ENCODE peak calls at places on chromosome 11, in four cellular contexts. J, R, U and Y are unnamed samples.

GRCh38 chr11:76391039-76391438 is 9.9 kb downstream of the GVQW3 start:
- DNase-seq in R (no peak), J (no peak), U (no peak), Y (no peak)

GRCh38 chr11:66904981-66905521 is 48.2 kb downstream of the LRFN4 start:
- DNase-seq in U (no peak), J (no peak), R (no peak), Y (no peak)

GRCh38 chr11:130144129-130144528 is 15.5 kb upstream of the ST14 start:
- DNase-seq in R (no peak), U (no peak), J (no peak), Y (peak; percentile 92)

GRCh38 chr11:92841719-92842118 is 127.7 kb upstream of the MTNR1B start:
- DNase-seq in J (no peak), R (no peak), U (no peak), Y (no peak)

GRCh38 chr11:111631034-111631665 is 28.9 kb downstream of the SIK2 start:
- DNase-seq in J (no peak), R (no peak), U (no peak), Y (peak; percentile 64)

GRCh38 chr11:27971256-27971655 is 136.7 kb downstream of the KIF18A start:
- DNase-seq in R (no peak), U (no peak), J (no peak), Y (no peak)

GRCh38 chr11:44788536-44789227 is 61.9 kb downstream of the TSPAN18 start:
- DNase-seq in R (no peak), U (no peak), J (no peak), Y (no peak)

GRCh38 chr11:27215471-27216267 is 147.3 kb downstream of the CCDC34 start:
- DNase-seq in U (no peak), R (no peak), J (no peak), Y (no peak)

GRCh38 chr11:7251836-7252682 is at the start of gene SYT9:
- DNase-seq in U (peak; percentile 24), J (no peak), R (peak; percentile 89), Y (no peak)

GRCh38 chr11:1943576-1943975 is 3.6 kb upstream of the MRPL23 start:
- DNase-seq in J (no peak), R (peak; percentile 13), U (no peak), Y (no peak)

GRCh38 chr11:34198523-34198922 is 93.1 kb downstream of the NAT10 start:
- DNase-seq in R (no peak), J (no peak), U (no peak), Y (no peak)

GRCh38 chr11:62404918-62405317 is 13.9 kb upstream of the SCGB1A1 start:
- DNase-seq in J (no peak), R (no peak), U (no peak), Y (no peak)

GRCh38 chr11:46895821-46896220 is 22.5 kb downstream of the LRP4 start:
- DNase-seq in U (no peak), J (no peak), R (no peak), Y (no peak)

GRCh38 chr11:77126861-77127673 is 979 bp upstream of the MYO7A start:
- DNase-seq in U (peak; percentile 82), J (no peak), R (peak; percentile 73), Y (no peak)

GRCh38 chr11:84887055-84887629 is 740.0 kb downstream of the DLG2 start:
- DNase-seq in J (no peak), U (no peak), R (no peak), Y (no peak)

GRCh38 chr11:47400813-47401279 is 7.5 kb upstream of the SLC39A13 start:
- DNase-seq in R (no peak), J (peak; percentile 69), U (no peak), Y (no peak)

GRCh38 chr11:1308745-1309497 is 511 bp downstream of the TOLLIP start:
- DNase-seq in R (no peak), U (peak; percentile 91), J (no peak), Y (no peak)

GRCh38 chr11:74248469-74248868 is 63.0 kb downstream of the P4HA3 start:
- DNase-seq in R (no peak), U (no peak), J (no peak), Y (no peak)

GRCh38 chr11:119188887-119189286 is 3.6 kb downstream of the NHERF4 start:
- DNase-seq in U (no peak), J (no peak), R (no peak), Y (no peak)

GRCh38 chr11:119185916-119186634 is 800 bp downstream of the NHERF4 start:
- DNase-seq in U (no peak), J (no peak), R (no peak), Y (no peak)

GRCh38 chr11:119189393-119189792 is 4.1 kb downstream of the NHERF4 start:
- DNase-seq in J (no peak), R (no peak), U (no peak), Y (no peak)

GRCh38 chr11:119188067-119188466 is 2.8 kb downstream of the NHERF4 start:
- DNase-seq in R (no peak), U (no peak), J (no peak), Y (no peak)

GRCh38 chr11:119187123-119187892 is 2.0 kb downstream of the NHERF4 start:
- DNase-seq in J (no peak), U (peak; percentile 63), R (no peak), Y (no peak)
- TF ChIP-seq TCF7 in J (no peak), U (no peak), R (no peak), Y (no peak)

DNA sequence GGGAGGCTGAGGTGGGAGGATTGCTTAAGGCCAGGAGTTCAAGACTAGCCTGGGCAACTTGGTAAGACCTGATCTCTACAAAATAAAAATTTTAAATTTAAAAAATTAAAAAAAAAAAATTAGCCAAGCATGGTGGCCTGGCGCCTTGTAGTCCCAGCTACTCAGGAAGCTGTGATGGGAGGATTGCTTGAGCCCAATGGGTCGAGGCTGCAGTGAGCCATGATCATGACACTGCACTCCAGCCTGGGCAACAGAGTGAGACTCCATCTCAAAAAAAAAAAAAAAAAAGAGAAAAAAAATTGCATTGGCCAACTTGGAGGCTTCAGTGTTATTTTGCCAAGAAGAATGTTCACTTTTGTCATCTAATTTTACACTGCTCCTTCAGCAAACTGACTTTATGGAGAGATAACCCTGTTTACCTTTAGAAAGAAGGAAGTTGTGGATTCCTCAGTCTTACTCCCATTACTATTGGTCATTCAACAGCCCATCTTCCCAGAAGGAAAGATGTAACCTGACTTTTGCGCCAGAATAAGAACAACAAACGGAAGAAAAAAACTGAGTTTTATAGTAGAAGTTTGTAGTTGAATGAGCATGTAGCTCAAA is 13.1 kb downstream of the KMT2A start:
- DNase-seq in J (no peak), R (no peak), U (no peak), Y (no peak)
- TF ChIP-seq TCF7 in J (no peak), R (no peak), U (no peak), Y (no peak)

GRCh38 chr11:8747173-8747572 is 64.6 kb downstream of the RPL27A start:
- DNase-seq in U (no peak), J (no peak), R (no peak), Y (no peak)
- TF ChIP-seq TCF7 in U (no peak), J (no peak), R (no peak), Y (no peak)

GRCh38 chr11:131373326-131373725 is 2.9 kb downstream of the NTM start:
- DNase-seq in R (no peak), U (no peak), J (no peak), Y (no peak)
- TF ChIP-seq TCF7 in R (no peak), U (no peak), J (no peak), Y (no peak)

GRCh38 chr11:10844364-10844763 is 13.5 kb downstream of the ZBED5 start:
- DNase-seq in U (no peak), J (no peak), R (no peak), Y (no peak)
- TF ChIP-seq TCF7 in U (no peak), J (no peak), R (no peak), Y (no peak)

DNA sequence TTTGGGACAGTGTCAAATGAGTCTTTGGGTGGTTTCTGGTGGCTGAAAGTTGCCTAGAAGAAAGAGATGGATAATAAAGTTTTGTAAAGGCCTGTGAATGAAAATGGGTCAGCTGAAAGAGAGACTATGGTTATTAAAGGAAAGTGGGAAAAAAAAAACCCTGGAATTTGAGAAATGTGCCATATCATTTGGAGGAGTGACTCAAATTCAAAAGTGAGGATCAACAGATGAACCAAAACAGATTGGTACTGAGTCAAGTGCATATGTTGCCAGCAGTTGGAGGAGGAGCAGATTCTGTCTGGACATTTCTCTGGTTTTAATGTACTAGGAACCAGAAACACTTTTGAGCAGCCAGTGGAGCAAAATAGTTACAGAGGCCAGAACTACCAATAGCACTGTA is 339.8 kb downstream of the KCNA4 start:
- DNase-seq in R (no peak), U (no peak), J (no peak), Y (no peak)
- TF ChIP-seq TCF7 in R (no peak), U (no peak), J (no peak), Y (no peak)

GRCh38 chr11:5280582-5281102 is 10.9 kb upstream of the HBE1 start:
- DNase-seq in R (peak; percentile 49), J (peak; percentile 47), U (peak; percentile 92), Y (peak; percentile 44)
- TF ChIP-seq TCF7 in R (no peak), J (no peak), U (no peak), Y (no peak)

GRCh38 chr11:65279713-65280459 is 18.1 kb downstream of the POLA2 start:
- DNase-seq in R (no peak), U (no peak), J (peak; percentile 46), Y (peak; percentile 24)
- TF ChIP-seq TCF7 in R (no peak), U (no peak), J (peak; percentile 50), Y (no peak)